ENCODE peak calls at places on chromosomes 5 and 9, in six cellular contexts. J, B, L, V, T and C are unnamed samples.

GRCh38 chr5:139593716-139594319 is 32.7 kb downstream of the UBE2D2 start:
- DNase-seq in J (peak), B (no peak), L (no peak), V (no peak), T (peak), C (no peak)

GRCh38 chr9:121857941-121858340 is 206.5 kb downstream of the DAB2IP start:
- DNase-seq in J (no peak), B (no peak), L (no peak), V (no peak), T (no peak), C (no peak)

GRCh38 chr9:125536184-125537152 is 170.5 kb downstream of the MAPKAP1 start:
- DNase-seq in J (no peak), B (peak), L (no peak), V (no peak), T (no peak), C (no peak)

GRCh38 chr9:90964101-90965020 is 162.7 kb downstream of the SYK start:
- DNase-seq in J (no peak), B (peak), L (no peak), V (no peak), T (no peak), C (no peak)

GRCh38 chr9:129052592-129052991 is 16.2 kb downstream of the MIGA2 start:
- DNase-seq in J (no peak), B (no peak), L (no peak), V (no peak), T (no peak), C (no peak)

GRCh38 chr9:134936762-134937555 is 19.2 kb upstream of the FCN1 start:
- DNase-seq in J (no peak), B (no peak), L (no peak), V (no peak), T (no peak), C (no peak)

GRCh38 chr5:167671176-167671575 is 620.3 kb upstream of the WWC1 start:
- DNase-seq in J (no peak), B (no peak), L (no peak), V (peak), T (no peak), C (no peak)

GRCh38 chr9:99693888-99694287 is 127.8 kb upstream of the NR4A3 start:
- DNase-seq in J (no peak), B (no peak), L (no peak), V (no peak), T (no peak), C (no peak)

GRCh38 chr5:89232139-89232603 is 349.2 kb upstream of the MEF2C start:
- DNase-seq in J (no peak), B (no peak), L (no peak), V (no peak), T (no peak), C (no peak)

GRCh38 chr9:94286056-94286455 is 27.0 kb downstream of the ZNF169 start:
- DNase-seq in J (no peak), B (no peak), L (no peak), V (no peak), T (no peak), C (no peak)

GRCh38 chr5:11918463-11919045 is 14.3 kb upstream of the CTNND2 start:
- DNase-seq in J (no peak), B (no peak), L (no peak), V (no peak), T (no peak), C (no peak)

GRCh38 chr5:150523472-150524350 is 15.8 kb downstream of the NDST1 start:
- DNase-seq in J (peak), B (peak), L (no peak), V (no peak), T (peak), C (peak)

GRCh38 chr5:143064661-143065060 is 294.5 kb downstream of the ARHGAP26 start:
- DNase-seq in J (no peak), B (no peak), L (no peak), V (no peak), T (no peak), C (no peak)

GRCh38 chr5:83162598-83162997 is 85.3 kb downstream of the XRCC4 start:
- DNase-seq in J (no peak), B (no peak), L (no peak), V (no peak), T (no peak), C (no peak)